ENCODE peak calls at places on chromosomes 2 and 18, in nine cellular contexts. C, P, E, Z, Q, U, D, L and G are unnamed samples.

GRCh38 chr2:169090133-169090820 is 20.9 kb downstream of the DHRS9 start:
- DNase-seq in C (no peak), D (no peak), U (no peak), P (no peak), E (no peak), Z (no peak), Q (no peak), L (no peak), G (no peak)

GRCh38 chr18:22136395-22136794 is 33.0 kb upstream of the GATA6 start:
- DNase-seq in P (no peak), U (peak), Q (no peak), D (no peak), L (no peak), Z (no peak), E (no peak), C (no peak), G (no peak)

GRCh38 chr2:122000556-122001340 is 245.3 kb downstream of the TSN start:
- DNase-seq in Z (no peak), P (no peak), Q (no peak), E (no peak), U (no peak), L (no peak), D (no peak), C (no peak), G (no peak)

GRCh38 chr2:20223345-20224190 is 1.4 kb downstream of the SDC1 start:
- DNase-seq in Z (no peak), Q (no peak), U (no peak), E (no peak), L (peak), P (peak), C (peak), D (peak), G (no peak)

GRCh38 chr18:36127866-36128845 is 984 bp downstream of the SLC39A6 start:
- DNase-seq in D (no peak), Q (no peak), E (no peak), Z (no peak), U (no peak), P (no peak), C (no peak), L (no peak), G (no peak)

GRCh38 chr2:203706403-203706802 is at the start of gene CD28:
- DNase-seq in E (peak), Z (no peak), Q (no peak), C (no peak), U (no peak), L (peak), P (peak), D (no peak), G (no peak)

GRCh38 chr18:48186084-48186798 is 222.9 kb downstream of the ZBTB7C start:
- DNase-seq in P (no peak), Q (no peak), C (no peak), Z (no peak), D (no peak), U (peak), L (no peak), E (no peak), G (no peak)

GRCh38 chr2:217282531-217282930 is 422.7 kb upstream of the TNP1 start:
- DNase-seq in C (no peak), E (no peak), D (no peak), Q (no peak), P (no peak), Z (no peak), U (no peak), L (no peak), G (no peak)

GRCh38 chr18:6145645-6146308 is 250.5 kb upstream of the TMEM200C start:
- DNase-seq in D (no peak), L (no peak), C (no peak), E (no peak), U (no peak), Z (no peak), P (no peak), Q (no peak), G (no peak)

GRCh38 chr2:101524811-101525430 is 50.0 kb upstream of the RFX8 start:
- DNase-seq in L (no peak), P (no peak), E (no peak), Z (no peak), D (no peak), C (peak), Q (no peak), U (no peak), G (no peak)

GRCh38 chr2:38430603-38431002 is 53.5 kb upstream of the ATL2 start:
- DNase-seq in U (no peak), E (no peak), Z (no peak), Q (no peak), C (no peak), L (no peak), D (no peak), P (no peak), G (no peak)

GRCh38 chr2:64143154-64144056 is 815 bp downstream of the PELI1 start:
- DNase-seq in Z (no peak), L (peak), C (no peak), P (peak), E (peak), D (peak), U (no peak), Q (no peak), G (no peak)

GRCh38 chr2:176118606-176119370 is 2.2 kb downstream of the HOXD10 start:
- DNase-seq in D (no peak), E (peak), L (peak), Z (peak), C (no peak), P (no peak), U (no peak), Q (no peak), G (no peak)
- TF ChIP-seq CTCF in D (peak), E (peak), L (peak), Z (peak), C (peak), P (peak), U (peak), Q (no peak), G (peak)

DNA sequence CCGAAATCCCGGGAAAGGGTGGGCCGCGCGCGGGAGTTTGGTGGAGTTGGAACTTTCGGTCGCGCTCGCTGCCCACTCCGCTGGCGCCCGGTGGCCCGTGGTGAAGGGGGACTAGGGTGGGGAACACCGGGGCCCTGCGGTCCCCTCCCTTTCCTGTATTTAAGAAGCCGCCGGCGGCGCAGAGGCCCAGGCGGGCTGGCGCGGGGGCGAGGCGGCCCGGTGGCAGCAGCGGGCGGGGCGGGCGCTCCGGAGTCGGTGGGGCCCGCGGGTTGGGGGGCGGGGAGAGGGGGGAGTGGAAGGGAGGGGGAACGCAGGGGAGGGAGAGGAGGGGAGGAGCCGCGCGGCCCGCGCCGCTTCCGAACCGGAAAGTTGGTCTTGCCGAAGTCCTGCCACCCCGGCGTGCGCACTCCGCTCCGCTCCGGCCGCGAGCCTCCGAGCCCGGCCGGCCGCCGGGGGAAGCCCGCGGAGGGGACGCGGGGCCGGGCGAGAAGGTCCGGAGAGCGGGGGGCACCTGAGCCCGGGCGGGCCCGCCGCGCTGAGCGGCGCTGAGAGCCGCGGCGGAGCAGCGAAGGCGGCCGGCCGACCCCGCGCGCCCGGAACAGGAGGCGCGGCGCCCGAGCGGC is 449 bp upstream of the SALL3 start:
- DNase-seq in Z (no peak), E (no peak), D (no peak), L (no peak), P (no peak), U (no peak), Q (no peak), C (no peak), G (no peak)
- TF ChIP-seq CTCF in Z (no peak), E (no peak), D (no peak), L (no peak), P (no peak), U (no peak), Q (no peak), C (no peak), G (no peak)

GRCh38 chr2:227404575-227404974 is 16.8 kb upstream of the SCYGR1 start:
- DNase-seq in E (peak), Q (no peak), C (no peak), D (no peak), L (no peak), U (no peak), Z (no peak), P (peak), G (no peak)
- TF ChIP-seq CTCF in E (no peak), Q (no peak), C (no peak), D (no peak), L (no peak), U (no peak), Z (no peak), P (no peak), G (no peak)

GRCh38 chr18:76824754-76825153 is 2.4 kb downstream of the ZNF236 start:
- DNase-seq in Z (no peak), L (no peak), Q (no peak), C (no peak), U (no peak), D (no peak), E (no peak), P (no peak), G (no peak)

GRCh38 chr18:76824136-76824676 is 1.8 kb downstream of the ZNF236 start:
- DNase-seq in Z (no peak), D (no peak), L (no peak), P (no peak), U (no peak), E (peak), Q (no peak), C (no peak), G (no peak)

GRCh38 chr18:76823166-76823539 is 796 bp downstream of the ZNF236 start:
- DNase-seq in D (peak), C (no peak), U (no peak), L (no peak), Q (no peak), E (peak), Z (no peak), P (no peak), G (no peak)

GRCh38 chr18:76822510-76823165 is at the start of gene ZNF236:
- DNase-seq in P (peak), Z (no peak), D (peak), E (peak), L (peak), Q (no peak), C (peak), U (no peak), G (peak)

GRCh38 chr18:76823574-76823973 is 1.2 kb downstream of the ZNF236 start:
- DNase-seq in E (peak), Z (no peak), Q (no peak), L (no peak), C (peak), P (peak), D (peak), U (no peak), G (no peak)
- TF ChIP-seq CTCF in E (peak), Z (peak), Q (no peak), L (no peak), C (no peak), P (no peak), D (no peak), U (peak), G (peak)

DNA sequence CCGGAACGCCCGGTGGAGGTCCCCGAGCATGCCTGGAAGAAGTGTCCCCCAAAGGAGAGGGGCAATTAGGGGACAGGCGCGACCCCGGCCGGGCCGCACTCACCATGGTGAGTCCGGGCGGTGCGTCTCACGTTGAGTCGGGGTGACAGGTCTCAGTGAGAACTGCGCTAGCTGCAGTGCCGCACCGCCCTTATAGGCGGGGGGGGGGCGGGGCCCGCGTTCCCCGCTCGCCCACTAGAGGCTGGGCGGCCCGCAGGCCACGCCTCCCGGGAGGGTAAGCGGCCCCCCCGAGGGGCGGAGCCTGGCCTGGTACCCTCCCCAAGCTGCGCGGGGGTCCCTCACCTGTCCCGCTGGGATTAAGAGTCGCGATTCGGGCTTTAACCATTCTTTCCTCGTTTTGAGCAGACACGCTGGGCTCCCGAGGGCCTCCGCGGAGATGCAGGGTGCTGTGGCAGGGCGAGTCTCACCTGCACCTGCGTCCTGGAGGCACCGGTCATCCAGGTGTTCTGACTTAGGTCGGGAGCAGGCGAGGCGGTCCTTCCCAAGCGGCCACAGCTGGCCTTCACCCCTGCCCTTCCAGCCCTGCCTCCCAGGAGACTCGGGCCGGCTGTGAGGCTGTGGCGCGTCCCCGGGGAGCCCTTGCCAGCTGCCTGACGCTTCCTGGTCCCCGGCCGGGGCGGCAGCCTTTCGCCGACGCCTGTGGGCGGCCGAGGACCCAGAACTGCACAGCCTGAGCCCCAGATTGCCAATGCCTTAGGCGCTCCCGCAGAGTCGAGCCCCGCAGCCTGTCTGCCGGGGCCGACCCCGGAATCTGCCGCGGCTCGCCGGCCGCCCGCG is at the start of gene TUBA4A:
- DNase-seq in L (peak), P (peak), D (peak), E (peak), Q (peak), Z (peak), C (peak), U (no peak), G (no peak)
- TF ChIP-seq CTCF in L (no peak), P (no peak), D (no peak), E (no peak), Q (peak), Z (no peak), C (peak), U (no peak), G (no peak)

GRCh38 chr2:192194866-192195547 is at the start of gene TMEFF2:
- DNase-seq in P (peak), E (no peak), U (peak), Z (no peak), D (peak), C (peak), Q (no peak), L (peak), G (peak)
- TF ChIP-seq CTCF in P (no peak), E (no peak), U (peak), Z (no peak), D (no peak), C (no peak), Q (no peak), L (no peak), G (peak)

GRCh38 chr2:46364797-46365457 is 67.7 kb downstream of the EPAS1 start:
- DNase-seq in C (no peak), Q (no peak), D (no peak), U (peak), L (peak), P (peak), E (peak), Z (peak), G (peak)
- TF ChIP-seq CTCF in C (peak), Q (peak), D (peak), U (peak), L (peak), P (peak), E (peak), Z (peak), G (peak)

DNA sequence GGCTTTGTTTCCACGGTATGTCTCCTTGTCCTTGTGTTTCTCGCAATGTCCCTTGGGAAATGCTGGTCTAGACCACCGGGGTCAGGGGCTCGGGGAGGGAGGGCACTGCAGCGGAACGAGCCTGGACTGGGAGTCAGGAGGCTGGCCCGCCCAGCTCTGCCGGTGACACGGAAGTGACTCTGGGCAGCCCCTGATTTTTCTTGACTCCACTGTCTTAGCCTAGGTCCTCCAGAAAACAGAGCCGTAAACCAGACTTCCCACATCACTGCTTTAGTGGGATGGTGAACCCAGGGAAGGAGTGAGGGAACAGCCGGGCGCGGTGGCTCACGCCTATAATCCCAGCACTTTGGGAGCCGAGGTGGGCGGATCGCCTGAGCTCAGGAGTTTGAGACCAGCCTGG is 144.2 kb downstream of the ASB1 start:
- DNase-seq in Q (no peak), P (no peak), L (no peak), E (no peak), U (no peak), C (no peak), Z (no peak), D (no peak), G (no peak)
- TF ChIP-seq CTCF in Q (no peak), P (no peak), L (no peak), E (no peak), U (no peak), C (no peak), Z (no peak), D (no peak), G (no peak)